ENCODE peak calls at places on chromosome 12, in eight cellular contexts. Y is stimulated activated CD8-positive, alpha-beta memory T cell treated with anti-CD3 and anti-CD28 coated beads, Interleukin-4, amount 100 ng/mL, for 4 hours; Z is activated CD8-positive, alpha-beta memory T cell treated with anti-CD3 and anti-CD28 coated beads, Interleukin-2, amount 10 ng/mL, durations not matched to agents 7 days and 5 days; T is iPS-NIHi11; J is cerebellar cortex; V is GM12865; G is C1 segment of cervical spinal cord; C is activated CD8-positive, alpha-beta T cell treated with anti-CD3 and anti-CD28 coated beads, Interleukin-2, amount 10 ng/mL, durations not matched to agents 7 days and 5 days. E is an unnamed sample.

GRCh38 chr12:47791351-47791746 is 18.3 kb downstream of the SLC48A1 start:
- DNase-seq in Y (no peak), Z (no peak), T (no peak), J (no peak), V (no peak), G (no peak), C (no peak), E (no peak)

GRCh38 chr12:80713419-80713818 is 3.3 kb upstream of the MYF5 start:
- DNase-seq in Y (no peak), Z (no peak), T (no peak), J (no peak), V (no peak), G (no peak), C (no peak), E (no peak)

GRCh38 chr12:97276198-97276580 is 186.4 kb upstream of the RMST start:
- DNase-seq in Y (no peak), Z (no peak), T (peak; percentile 52), J (peak; percentile 1), V (no peak), G (peak; percentile 20), C (no peak), E (no peak)

GRCh38 chr12:21599143-21599999 is 5.3 kb downstream of the GYS2 start:
- DNase-seq in Y (no peak), Z (no peak), T (no peak), J (no peak), V (peak; percentile 9), G (no peak), C (no peak), E (no peak)

GRCh38 chr12:62848418-62848817 is 86.5 kb downstream of the PPM1H start:
- DNase-seq in Y (no peak), Z (no peak), T (no peak), J (no peak), V (peak; percentile 56), G (no peak), C (no peak), E (no peak)

GRCh38 chr12:80698266-80698665 is 9.2 kb upstream of the MYF6 start:
- DNase-seq in Y (no peak), Z (no peak), T (no peak), J (no peak), V (no peak), G (no peak), C (no peak), E (no peak)

GRCh38 chr12:22459872-22460490 is 84.4 kb downstream of the C2CD5 start:
- DNase-seq in Y (no peak), Z (no peak), T (peak; percentile 43), J (peak; percentile 65), V (peak; percentile 44), G (no peak), C (no peak), E (no peak)

GRCh38 chr12:64716839-64717455 is 42.3 kb downstream of the GNS start:
- DNase-seq in Y (no peak), Z (no peak), T (no peak), J (no peak), V (no peak), G (no peak), C (no peak), E (no peak)

GRCh38 chr12:123389560-123390351 is 5.8 kb downstream of the KMT5A start:
- DNase-seq in Y (no peak), Z (peak; percentile 54), T (peak; percentile 64), J (no peak), V (peak; percentile 56), G (peak; percentile 55), C (peak; percentile 34), E (no peak)

GRCh38 chr12:124720019-124720686 is 143.5 kb downstream of the SCARB1 start:
- DNase-seq in Y (no peak), Z (no peak), T (no peak), J (peak; percentile 29), V (no peak), G (no peak), C (no peak), E (no peak)

GRCh38 chr12:101027200-101027599 is 182.8 kb downstream of the SLC5A8 start:
- DNase-seq in Y (no peak), Z (no peak), T (no peak), J (no peak), V (no peak), G (no peak), C (no peak), E (no peak)

GRCh38 chr12:47590771-47591368 is 115.0 kb downstream of the RPAP3 start:
- DNase-seq in Y (no peak), Z (no peak), T (peak; percentile 24), J (no peak), V (no peak), G (no peak), C (no peak), E (no peak)

GRCh38 chr12:103858953-103859601 is 18.0 kb upstream of the NT5DC3 start:
- DNase-seq in Y (no peak), Z (no peak), T (peak; percentile 35), J (no peak), V (no peak), G (no peak), C (no peak), E (no peak)

GRCh38 chr12:91133871-91134270 is 22.6 kb upstream of the LUM start:
- DNase-seq in Y (no peak), Z (no peak), T (no peak), J (no peak), V (no peak), G (no peak), C (no peak), E (no peak)

GRCh38 chr12:34605510-34605887 is 583.2 kb downstream of the ALG10 start:
- DNase-seq in Y (no peak), Z (no peak), T (no peak), J (no peak), V (no peak), G (no peak), C (no peak), E (peak; percentile 43)

GRCh38 chr12:107803092-107803491 is 28.6 kb downstream of the ASCL4 start:
- DNase-seq in Y (no peak), Z (no peak), T (no peak), J (no peak), V (no peak), G (no peak), C (no peak), E (no peak)

GRCh38 chr12:122366685-122367475 is 55.6 kb downstream of the CLIP1 start:
- DNase-seq in Y (no peak), Z (no peak), T (peak; percentile 58), J (no peak), V (no peak), G (no peak), C (no peak), E (no peak)

GRCh38 chr12:29223431-29223830 is 74.4 kb downstream of the FAR2 start:
- DNase-seq in Y (no peak), Z (no peak), T (no peak), J (no peak), V (no peak), G (no peak), C (no peak), E (no peak)

GRCh38 chr12:31591308-31591901 is 469 bp upstream of the DENND5B start:
- DNase-seq in Y (no peak), Z (no peak), T (peak; percentile 12), J (peak; percentile 75), V (peak; percentile 85), G (peak; percentile 78), C (peak; percentile 20), E (no peak)

GRCh38 chr12:66663605-66664004 is 15.3 kb downstream of the GRIP1 start:
- DNase-seq in Y (no peak), Z (no peak), T (no peak), J (no peak), V (no peak), G (no peak), C (no peak), E (no peak)

GRCh38 chr12:65232490-65233077 is 45.9 kb upstream of the MSRB3 start:
- DNase-seq in Y (no peak), Z (no peak), T (no peak), J (no peak), V (peak; percentile 39), G (no peak), C (no peak), E (no peak)

GRCh38 chr12:122087431-122088180 is 9.1 kb downstream of the MLXIP start:
- DNase-seq in Y (no peak), Z (no peak), T (no peak), J (no peak), V (no peak), G (no peak), C (no peak), E (peak; percentile 72)

GRCh38 chr12:105409286-105409685 is 78.8 kb downstream of the C12orf75 start:
- DNase-seq in Y (no peak), Z (no peak), T (no peak), J (no peak), V (no peak), G (no peak), C (no peak), E (no peak)

GRCh38 chr12:132411457-132411856 is 78.5 kb upstream of the FBRSL1 start:
- DNase-seq in Y (no peak), Z (no peak), T (no peak), J (no peak), V (no peak), G (no peak), C (no peak), E (no peak)

GRCh38 chr12:32997471-32997870 is 100.9 kb upstream of the PKP2 start:
- DNase-seq in Y (no peak), Z (no peak), T (no peak), J (no peak), V (no peak), G (no peak), C (no peak), E (no peak)

GRCh38 chr12:43143278-43143677 is 408.7 kb downstream of the ADAMTS20 start:
- DNase-seq in Y (no peak), Z (no peak), T (no peak), J (no peak), V (no peak), G (no peak), C (no peak), E (no peak)

GRCh38 chr12:88037770-88038169 is 8.6 kb upstream of the C12orf50 start:
- DNase-seq in Y (no peak), Z (no peak), T (no peak), J (no peak), V (no peak), G (no peak), C (no peak), E (no peak)